ENCODE peak calls at places on chromosomes 7 and 10, in five cellular contexts. One of them, this sample, is unnamed.

GRCh38 chr10:117218654-117219053 is 21.4 kb downstream of the KCNK18 start:
- DNase-seq in GM12878: no peak
- DNase-seq in GM12891: no peak
- DNase-seq in H1: no peak
- DNase-seq in K562: peak; percentile 18
- DNase-seq in this sample: no peak

GRCh38 chr10:49151481-49151880 is 17.7 kb upstream of the FAM170B start:
- DNase-seq in GM12878: no peak
- DNase-seq in GM12891: no peak
- DNase-seq in H1: no peak
- DNase-seq in K562: no peak
- DNase-seq in this sample: no peak

GRCh38 chr7:31340603-31341002 is at the start of gene NEUROD6:
- DNase-seq in GM12878: no peak
- DNase-seq in GM12891: no peak
- DNase-seq in H1: no peak
- DNase-seq in K562: no peak
- DNase-seq in this sample: no peak

GRCh38 chr7:11491811-11492210 is 340.2 kb downstream of the THSD7A start:
- DNase-seq in GM12878: no peak
- DNase-seq in GM12891: no peak
- DNase-seq in H1: no peak
- DNase-seq in K562: no peak
- DNase-seq in this sample: no peak

GRCh38 chr7:47610506-47611044 is 28.7 kb upstream of the TNS3 start:
- DNase-seq in GM12878: no peak
- DNase-seq in GM12891: no peak
- DNase-seq in H1: no peak
- DNase-seq in K562: no peak
- DNase-seq in this sample: no peak

GRCh38 chr7:44959433-44959951 is 19.3 kb downstream of the MYO1G start:
- DNase-seq in GM12878: no peak
- DNase-seq in GM12891: no peak
- DNase-seq in H1: no peak
- DNase-seq in K562: peak; percentile 57
- DNase-seq in this sample: no peak

GRCh38 chr10:63700209-63700934 is 179.2 kb downstream of the REEP3 start:
- DNase-seq in GM12878: no peak
- DNase-seq in GM12891: no peak
- DNase-seq in H1: no peak
- DNase-seq in K562: no peak
- DNase-seq in this sample: no peak

GRCh38 chr10:14687340-14687739 is 87.4 kb downstream of the FAM107B start:
- DNase-seq in GM12878: no peak
- DNase-seq in GM12891: no peak
- DNase-seq in H1: no peak
- DNase-seq in K562: no peak
- DNase-seq in this sample: no peak

GRCh38 chr10:26269754-26270153 is 53.2 kb downstream of the GAD2 start:
- DNase-seq in GM12878: no peak
- DNase-seq in GM12891: peak; percentile 7
- DNase-seq in H1: no peak
- DNase-seq in K562: no peak
- DNase-seq in this sample: no peak

GRCh38 chr10:117900280-117900679 is 146.5 kb downstream of the RAB11FIP2 start:
- DNase-seq in GM12878: no peak
- DNase-seq in GM12891: no peak
- DNase-seq in H1: no peak
- DNase-seq in K562: no peak
- DNase-seq in this sample: no peak

GRCh38 chr7:25496394-25497103 is 268.3 kb upstream of the NPVF start:
- DNase-seq in GM12878: peak; percentile 39
- DNase-seq in GM12891: no peak
- DNase-seq in H1: no peak
- DNase-seq in K562: no peak
- DNase-seq in this sample: no peak

GRCh38 chr10:126049741-126050140 is 153.4 kb downstream of the FANK1 start:
- DNase-seq in GM12878: no peak
- DNase-seq in GM12891: no peak
- DNase-seq in H1: no peak
- DNase-seq in K562: no peak
- DNase-seq in this sample: no peak

GRCh38 chr10:6037422-6037821 is 24.7 kb downstream of the IL2RA start:
- DNase-seq in GM12878: no peak
- DNase-seq in GM12891: no peak
- DNase-seq in H1: no peak
- DNase-seq in K562: no peak
- DNase-seq in this sample: no peak

GRCh38 chr7:91109200-91109599 is 155.0 kb upstream of the FZD1 start:
- DNase-seq in GM12878: no peak
- DNase-seq in GM12891: no peak
- DNase-seq in H1: no peak
- DNase-seq in K562: no peak
- DNase-seq in this sample: no peak

GRCh38 chr10:124342821-124343170 is 75.9 kb downstream of the OAT start:
- DNase-seq in GM12878: no peak
- DNase-seq in GM12891: no peak
- DNase-seq in H1: no peak
- DNase-seq in K562: no peak
- DNase-seq in this sample: no peak

GRCh38 chr10:122500726-122501125 is 39.4 kb downstream of the HTRA1 start:
- DNase-seq in GM12878: no peak
- DNase-seq in GM12891: no peak
- DNase-seq in H1: no peak
- DNase-seq in K562: no peak
- DNase-seq in this sample: no peak

GRCh38 chr7:75938921-75939320 is 24.0 kb downstream of the POR start:
- DNase-seq in GM12878: no peak
- DNase-seq in GM12891: no peak
- DNase-seq in H1: no peak
- DNase-seq in K562: no peak
- DNase-seq in this sample: no peak

GRCh38 chr7:75943864-75944263 is 28.9 kb downstream of the POR start:
- DNase-seq in GM12878: no peak
- DNase-seq in GM12891: no peak
- DNase-seq in H1: no peak
- DNase-seq in K562: peak; percentile 51
- DNase-seq in this sample: no peak

DNA sequence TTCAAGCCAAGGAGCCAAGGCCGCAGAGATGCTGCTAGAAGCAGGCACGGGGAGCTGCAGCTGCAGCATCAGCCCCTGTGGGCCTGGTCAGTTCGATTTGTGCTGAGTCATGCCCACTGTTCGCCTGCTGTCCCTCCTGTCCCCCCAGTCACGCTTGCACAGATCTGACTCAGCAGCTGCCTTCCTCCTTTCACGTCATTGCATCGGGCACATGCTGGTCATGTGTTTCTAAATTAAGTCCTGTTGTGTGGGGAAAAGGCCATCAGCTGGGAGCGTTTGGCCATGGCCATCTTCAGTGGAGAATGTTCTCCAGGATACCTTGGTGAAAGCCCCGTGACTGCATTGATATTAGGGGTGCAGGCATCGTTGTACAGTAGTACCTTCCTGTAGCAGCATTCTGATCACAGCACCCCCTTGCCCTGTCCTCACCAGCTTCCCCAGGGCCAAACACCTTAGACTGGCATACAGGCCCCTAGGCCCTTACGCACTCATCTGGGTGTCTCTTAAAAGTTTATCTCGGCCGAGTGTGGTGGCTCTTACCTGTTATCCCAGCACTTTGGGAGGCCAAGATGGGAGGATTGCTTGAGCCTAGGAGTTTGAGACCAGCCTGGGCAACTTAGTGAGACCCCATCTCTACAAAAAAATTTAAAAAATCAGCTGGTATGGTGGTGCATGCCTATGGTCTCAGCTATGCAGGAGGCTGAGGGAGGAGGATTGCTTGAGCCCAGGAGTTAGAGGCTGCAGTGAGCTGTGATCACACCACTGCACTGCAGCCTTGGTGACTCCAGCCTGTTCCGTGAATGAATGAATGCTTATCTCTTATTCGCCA is 23.2 kb downstream of the POR start:
- DNase-seq in GM12878: no peak
- DNase-seq in GM12891: no peak
- DNase-seq in H1: no peak
- DNase-seq in K562: peak; percentile 74
- DNase-seq in this sample: no peak
- TF ChIP-seq POLR2AphosphoS5 in GM12878: no peak
- TF ChIP-seq POLR2AphosphoS5 in GM12891: no peak
- TF ChIP-seq POLR2AphosphoS5 in H1: no peak
- TF ChIP-seq POLR2AphosphoS5 in K562: no peak
- TF ChIP-seq POLR2AphosphoS5 in this sample: no peak

GRCh38 chr10:73597346-73597745 is 6.2 kb upstream of the USP54 start:
- DNase-seq in GM12878: no peak
- DNase-seq in GM12891: no peak
- DNase-seq in H1: no peak
- DNase-seq in K562: no peak
- DNase-seq in this sample: no peak

DNA sequence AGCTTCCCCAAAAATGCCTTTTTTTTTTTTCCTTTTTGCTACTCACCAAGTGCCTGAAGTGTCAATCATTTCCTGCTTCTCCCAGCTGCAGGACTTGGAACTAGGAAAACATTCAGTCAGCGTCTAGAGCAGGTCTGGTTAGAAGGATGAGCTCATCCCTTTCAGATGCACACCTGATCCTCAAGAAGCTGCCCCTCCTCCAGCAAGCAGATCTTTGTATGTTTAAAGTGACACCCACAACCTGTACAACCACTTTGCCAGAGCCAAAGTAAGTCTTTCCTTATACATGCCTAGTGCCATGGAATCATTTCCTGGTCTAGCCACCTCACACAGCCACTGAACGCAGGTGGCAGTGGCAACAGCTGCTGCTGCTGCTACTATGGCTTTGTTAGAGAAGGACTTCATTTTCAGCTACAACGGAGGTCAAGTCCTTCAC is 10.4 kb upstream of the USP54 start:
- DNase-seq in GM12878: no peak
- DNase-seq in GM12891: no peak
- DNase-seq in H1: no peak
- DNase-seq in K562: no peak
- DNase-seq in this sample: no peak
- TF ChIP-seq TAF1 in GM12878: no peak
- TF ChIP-seq TAF1 in GM12891: no peak
- TF ChIP-seq TAF1 in H1: no peak
- TF ChIP-seq TAF1 in K562: no peak
- TF ChIP-seq TAF1 in this sample: no peak

GRCh38 chr10:79068562-79069324 is at the start of gene ZMIZ1:
- DNase-seq in GM12878: no peak
- DNase-seq in GM12891: peak; percentile 85
- DNase-seq in H1: no peak
- DNase-seq in K562: peak; percentile 83
- DNase-seq in this sample: peak; percentile 82
- TF ChIP-seq POLR2A in GM12878: no peak
- TF ChIP-seq POLR2A in GM12891: no peak
- TF ChIP-seq POLR2A in H1: no peak
- TF ChIP-seq POLR2A in K562: no peak
- TF ChIP-seq POLR2A in this sample: no peak

DNA sequence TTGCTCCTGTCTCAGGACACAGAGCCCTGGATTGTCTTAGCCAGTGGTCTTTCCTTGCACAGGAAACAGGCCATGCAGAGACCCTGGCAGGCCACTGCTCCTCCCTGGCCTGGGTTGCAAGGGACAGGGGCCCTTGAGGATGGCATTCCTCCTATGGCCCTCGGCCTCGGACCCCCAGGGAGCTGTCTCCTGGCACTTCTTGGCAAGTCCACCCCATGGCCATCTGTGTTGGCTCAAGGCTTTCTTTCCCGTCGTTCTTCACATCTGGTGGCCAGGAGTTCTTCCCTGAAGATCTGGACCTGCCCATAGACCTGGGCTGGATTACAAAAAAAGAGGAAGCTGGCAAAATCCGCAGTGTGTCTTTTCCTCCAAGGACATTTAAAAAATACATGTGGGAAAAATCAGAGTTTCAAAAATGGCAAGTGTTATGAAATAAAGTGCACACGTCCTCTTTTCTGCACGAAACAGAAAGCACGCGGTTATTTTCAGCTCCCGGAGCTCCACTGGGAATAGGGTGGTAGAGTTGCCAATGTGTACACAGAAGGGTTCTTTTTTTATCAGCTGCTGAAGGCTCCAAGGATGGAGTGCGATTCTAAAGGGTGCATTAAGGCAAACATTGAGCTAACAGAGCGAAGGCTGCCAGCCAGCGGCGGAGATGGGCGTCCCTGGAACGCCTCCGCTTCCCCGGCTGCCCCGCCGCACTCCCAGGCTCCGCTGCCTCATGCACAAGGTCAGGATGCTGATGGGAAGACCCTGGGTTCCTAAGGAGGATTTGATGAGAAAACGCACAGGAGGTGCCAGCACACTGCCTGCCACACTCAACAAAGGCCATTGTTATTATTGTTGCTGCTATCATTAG is 62.8 kb upstream of the FAM20C start:
- DNase-seq in GM12878: no peak
- DNase-seq in GM12891: no peak
- DNase-seq in H1: no peak
- DNase-seq in K562: no peak
- DNase-seq in this sample: no peak
- TF ChIP-seq POLR2AphosphoS5 in GM12878: no peak
- TF ChIP-seq POLR2AphosphoS5 in GM12891: no peak
- TF ChIP-seq POLR2AphosphoS5 in H1: no peak
- TF ChIP-seq POLR2AphosphoS5 in K562: no peak
- TF ChIP-seq POLR2AphosphoS5 in this sample: no peak

DNA sequence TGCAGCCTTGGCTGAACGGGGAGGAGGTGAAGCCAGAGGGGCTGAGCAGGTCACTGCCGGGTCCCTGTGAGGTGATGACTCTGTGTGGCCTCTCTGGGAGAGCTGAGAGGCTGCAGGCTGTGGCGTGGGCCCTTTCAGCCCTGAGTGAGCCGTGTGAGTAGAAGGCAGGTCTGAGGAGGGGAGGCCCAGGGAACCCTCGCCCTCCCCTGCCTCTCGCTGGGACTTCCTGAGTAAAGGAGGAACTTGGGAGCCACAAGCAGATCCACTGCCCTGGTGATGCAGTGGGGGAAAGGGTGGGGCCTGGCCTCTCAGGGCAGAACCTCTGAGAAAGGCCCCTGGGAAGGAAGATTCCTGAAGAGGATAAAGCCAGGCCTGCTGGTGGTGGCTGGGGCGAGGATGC is 22.8 kb downstream of the EEPD1 start:
- DNase-seq in GM12878: no peak
- DNase-seq in GM12891: no peak
- DNase-seq in H1: no peak
- DNase-seq in K562: no peak
- DNase-seq in this sample: no peak
- TF ChIP-seq TAF1 in GM12878: no peak
- TF ChIP-seq TAF1 in GM12891: no peak
- TF ChIP-seq TAF1 in H1: no peak
- TF ChIP-seq TAF1 in K562: no peak
- TF ChIP-seq TAF1 in this sample: no peak

GRCh38 chr10:13348216-13349017 is at the start of gene SEPHS1:
- DNase-seq in GM12878: no peak
- DNase-seq in GM12891: peak; percentile 82
- DNase-seq in H1: peak; percentile 54
- DNase-seq in K562: peak; percentile 80
- DNase-seq in this sample: peak; percentile 73

GRCh38 chr10:13352519-13352918 is 4.4 kb upstream of the SEPHS1 start:
- DNase-seq in GM12878: no peak
- DNase-seq in GM12891: no peak
- DNase-seq in H1: peak; percentile 34
- DNase-seq in K562: peak; percentile 30
- DNase-seq in this sample: no peak

GRCh38 chr10:13351340-13351915 is 3.3 kb upstream of the SEPHS1 start:
- DNase-seq in GM12878: no peak
- DNase-seq in GM12891: no peak
- DNase-seq in H1: peak; percentile 82
- DNase-seq in K562: no peak
- DNase-seq in this sample: no peak

GRCh38 chr10:13347235-13348156 is 597 bp downstream of the SEPHS1 start:
- DNase-seq in GM12878: no peak
- DNase-seq in GM12891: peak; percentile 66
- DNase-seq in H1: no peak
- DNase-seq in K562: peak; percentile 86
- DNase-seq in this sample: peak; percentile 67

GRCh38 chr10:13349776-13350274 is 1.7 kb upstream of the SEPHS1 start:
- DNase-seq in GM12878: no peak
- DNase-seq in GM12891: no peak
- DNase-seq in H1: peak; percentile 97
- DNase-seq in K562: peak; percentile 36
- DNase-seq in this sample: no peak
- TF ChIP-seq POLR2A in GM12878: no peak
- TF ChIP-seq POLR2A in GM12891: no peak
- TF ChIP-seq POLR2A in H1: peak; percentile 76
- TF ChIP-seq POLR2A in K562: no peak
- TF ChIP-seq POLR2A in this sample: no peak